ENCODE peak calls at places on chromosomes 6 and 20, in six cellular contexts. G, L, S, Z, E and J are unnamed samples.

GRCh38 chr20:57868310-57868709 is 158.5 kb upstream of the PMEPA1 start:
- DNase-seq in G (no peak), L (no peak), S (no peak), Z (no peak), E (no peak), J (no peak)

GRCh38 chr20:50663095-50663821 is 28.1 kb downstream of the RIPOR3 start:
- DNase-seq in G (no peak), L (peak; percentile 47), S (no peak), Z (no peak), E (peak; percentile 79), J (no peak)

GRCh38 chr6:31882344-31882743 is 3.5 kb upstream of the SLC44A4 start:
- DNase-seq in G (no peak), L (no peak), S (no peak), Z (no peak), E (no peak), J (no peak)

GRCh38 chr6:116500969-116501433 is 10.4 kb upstream of the CALHM5 start:
- DNase-seq in G (no peak), L (no peak), S (no peak), Z (no peak), E (peak; percentile 65), J (no peak)

GRCh38 chr6:130585587-130585986 is 219.8 kb downstream of the TMEM200A start:
- DNase-seq in G (no peak), L (no peak), S (no peak), Z (no peak), E (no peak), J (no peak)

GRCh38 chr20:2533118-2533517 is 3.3 kb upstream of the TMC2 start:
- DNase-seq in G (no peak), L (no peak), S (no peak), Z (no peak), E (no peak), J (no peak)

GRCh38 chr20:62764156-62764935 is 31.9 kb upstream of the MRGBP start:
- DNase-seq in G (no peak), L (no peak), S (no peak), Z (no peak), E (no peak), J (peak; percentile 64)

GRCh38 chr20:3614509-3614908 is 48.7 kb downstream of the GFRA4 start:
- DNase-seq in G (no peak), L (no peak), S (no peak), Z (no peak), E (no peak), J (no peak)

GRCh38 chr6:169810066-169810989 is 58.9 kb downstream of the ERMARD start:
- DNase-seq in G (no peak), L (peak; percentile 48), S (no peak), Z (no peak), E (peak; percentile 63), J (peak; percentile 67)

GRCh38 chr6:113178349-113178748 is 678.8 kb upstream of the MARCKS start:
- DNase-seq in G (no peak), L (no peak), S (no peak), Z (no peak), E (no peak), J (no peak)

GRCh38 chr6:148776321-148776966 is 29.6 kb downstream of the UST start:
- DNase-seq in G (peak; percentile 38), L (no peak), S (no peak), Z (no peak), E (no peak), J (no peak)

GRCh38 chr6:147201885-147202515 is 2.2 kb upstream of the STXBP5 start:
- DNase-seq in G (peak; percentile 56), L (peak; percentile 53), S (no peak), Z (no peak), E (peak; percentile 8), J (no peak)

GRCh38 chr6:157531169-157531985 is 150.4 kb downstream of the ZDHHC14 start:
- DNase-seq in G (no peak), L (no peak), S (no peak), Z (no peak), E (peak; percentile 73), J (no peak)

GRCh38 chr6:45626087-45626891 is 248.6 kb upstream of the SUPT3H start:
- DNase-seq in G (peak; percentile 79), L (no peak), S (no peak), Z (no peak), E (no peak), J (no peak)

GRCh38 chr20:8255945-8256632 is 124.0 kb downstream of the PLCB1 start:
- DNase-seq in G (no peak), L (peak; percentile 13), S (no peak), Z (no peak), E (no peak), J (no peak)

GRCh38 chr20:47502801-47503239 is 1.1 kb downstream of the NCOA3 start:
- DNase-seq in G (peak; percentile 10), L (peak; percentile 71), S (no peak), Z (no peak), E (peak; percentile 9), J (no peak)

GRCh38 chr6:89818977-89819335 is 638 bp downstream of the MDN1 start:
- DNase-seq in G (no peak), L (peak; percentile 50), S (no peak), Z (no peak), E (no peak), J (no peak)

GRCh38 chr6:132888701-132889100 is 74.3 kb downstream of the RPS12 start:
- DNase-seq in G (no peak), L (no peak), S (no peak), Z (no peak), E (no peak), J (no peak)

GRCh38 chr20:50633361-50633760 is 58.0 kb downstream of the RIPOR3 start:
- DNase-seq in G (no peak), L (no peak), S (no peak), Z (no peak), E (no peak), J (no peak)

GRCh38 chr6:75397806-75398465 is 95.7 kb downstream of the FILIP1 start:
- DNase-seq in G (no peak), L (no peak), S (no peak), Z (no peak), E (no peak), J (no peak)

GRCh38 chr6:22821664-22822320 is 252.4 kb downstream of the HDGFL1 start:
- DNase-seq in G (no peak), L (no peak), S (no peak), Z (no peak), E (no peak), J (no peak)

GRCh38 chr6:11270030-11271027 is 37.9 kb upstream of the NEDD9 start:
- DNase-seq in G (no peak), L (no peak), S (no peak), Z (no peak), E (no peak), J (no peak)

GRCh38 chr6:168075216-168075615 is 3.8 kb downstream of the FRMD1 start:
- DNase-seq in G (no peak), L (no peak), S (no peak), Z (no peak), E (no peak), J (no peak)

GRCh38 chr20:5002077-5002413 is 735 bp upstream of the SLC23A2 start:
- DNase-seq in G (no peak), L (no peak), S (no peak), Z (no peak), E (no peak), J (peak; percentile 75)